ENCODE peak calls at places on chromosomes 6 and 20, in seven cellular contexts. One of them, this sample, is unnamed.

GRCh38 chr6:138527376-138528092 is 28.2 kb upstream of the NHSL1 start:
- DNase-seq in lower leg skin: no peak
- DNase-seq in transverse colon: no peak
- DNase-seq in activated T-cell treated with anti-CD3 and anti-CD28 coated beads, Interleukin-2, amount 50 U/mL, for 24 hours: no peak
- DNase-seq in aorta: no peak
- DNase-seq in SHP77: no peak
- DNase-seq in ELF-1: peak
- DNase-seq in this sample: no peak

GRCh38 chr6:74409447-74409846 is 713.4 kb downstream of the CD109 start:
- DNase-seq in aorta: no peak
- DNase-seq in activated T-cell treated with anti-CD3 and anti-CD28 coated beads, Interleukin-2, amount 50 U/mL, for 24 hours: no peak
- DNase-seq in transverse colon: no peak
- DNase-seq in ELF-1: no peak
- DNase-seq in SHP77: peak
- DNase-seq in lower leg skin: no peak
- DNase-seq in this sample: peak

GRCh38 chr6:121666809-121667208 is 231.4 kb downstream of the GJA1 start:
- DNase-seq in SHP77: no peak
- DNase-seq in lower leg skin: no peak
- DNase-seq in ELF-1: no peak
- DNase-seq in aorta: no peak
- DNase-seq in activated T-cell treated with anti-CD3 and anti-CD28 coated beads, Interleukin-2, amount 50 U/mL, for 24 hours: no peak
- DNase-seq in transverse colon: no peak
- DNase-seq in this sample: peak

GRCh38 chr6:165906-166305 is 126.4 kb upstream of the DUSP22 start:
- DNase-seq in ELF-1: no peak
- DNase-seq in aorta: no peak
- DNase-seq in activated T-cell treated with anti-CD3 and anti-CD28 coated beads, Interleukin-2, amount 50 U/mL, for 24 hours: no peak
- DNase-seq in SHP77: no peak
- DNase-seq in transverse colon: no peak
- DNase-seq in lower leg skin: no peak
- DNase-seq in this sample: no peak

GRCh38 chr6:105560611-105561066 is 157.8 kb upstream of the PREP start:
- DNase-seq in lower leg skin: no peak
- DNase-seq in ELF-1: no peak
- DNase-seq in transverse colon: no peak
- DNase-seq in aorta: no peak
- DNase-seq in SHP77: no peak
- DNase-seq in activated T-cell treated with anti-CD3 and anti-CD28 coated beads, Interleukin-2, amount 50 U/mL, for 24 hours: no peak
- DNase-seq in this sample: no peak

GRCh38 chr20:20322912-20323311 is 45.0 kb upstream of the INSM1 start:
- DNase-seq in ELF-1: no peak
- DNase-seq in SHP77: no peak
- DNase-seq in aorta: no peak
- DNase-seq in lower leg skin: no peak
- DNase-seq in activated T-cell treated with anti-CD3 and anti-CD28 coated beads, Interleukin-2, amount 50 U/mL, for 24 hours: no peak
- DNase-seq in transverse colon: no peak
- DNase-seq in this sample: no peak

GRCh38 chr6:169326067-169326799 is 72.6 kb upstream of the THBS2 start:
- DNase-seq in ELF-1: peak
- DNase-seq in SHP77: no peak
- DNase-seq in aorta: no peak
- DNase-seq in transverse colon: no peak
- DNase-seq in activated T-cell treated with anti-CD3 and anti-CD28 coated beads, Interleukin-2, amount 50 U/mL, for 24 hours: no peak
- DNase-seq in lower leg skin: peak
- DNase-seq in this sample: peak

GRCh38 chr20:17661121-17661744 is 20.8 kb downstream of the RRBP1 start:
- DNase-seq in lower leg skin: no peak
- DNase-seq in SHP77: no peak
- DNase-seq in transverse colon: peak
- DNase-seq in ELF-1: no peak
- DNase-seq in activated T-cell treated with anti-CD3 and anti-CD28 coated beads, Interleukin-2, amount 50 U/mL, for 24 hours: no peak
- DNase-seq in aorta: no peak
- DNase-seq in this sample: peak

GRCh38 chr6:158648682-158649131 is 1.1 kb upstream of the SYTL3 start:
- DNase-seq in lower leg skin: peak
- DNase-seq in transverse colon: no peak
- DNase-seq in aorta: no peak
- DNase-seq in SHP77: no peak
- DNase-seq in activated T-cell treated with anti-CD3 and anti-CD28 coated beads, Interleukin-2, amount 50 U/mL, for 24 hours: peak
- DNase-seq in ELF-1: no peak
- DNase-seq in this sample: no peak

GRCh38 chr6:121157913-121158312 is 176.4 kb downstream of the TBC1D32 start:
- DNase-seq in SHP77: no peak
- DNase-seq in activated T-cell treated with anti-CD3 and anti-CD28 coated beads, Interleukin-2, amount 50 U/mL, for 24 hours: no peak
- DNase-seq in lower leg skin: no peak
- DNase-seq in transverse colon: no peak
- DNase-seq in aorta: no peak
- DNase-seq in ELF-1: no peak
- DNase-seq in this sample: no peak

GRCh38 chr6:20370801-20371200 is 30.9 kb upstream of the E2F3 start:
- DNase-seq in activated T-cell treated with anti-CD3 and anti-CD28 coated beads, Interleukin-2, amount 50 U/mL, for 24 hours: no peak
- DNase-seq in lower leg skin: no peak
- DNase-seq in ELF-1: no peak
- DNase-seq in SHP77: no peak
- DNase-seq in aorta: no peak
- DNase-seq in transverse colon: no peak
- DNase-seq in this sample: no peak

GRCh38 chr6:3750324-3751018 is 1.0 kb downstream of the PXDC1 start:
- DNase-seq in aorta: peak
- DNase-seq in activated T-cell treated with anti-CD3 and anti-CD28 coated beads, Interleukin-2, amount 50 U/mL, for 24 hours: peak
- DNase-seq in SHP77: no peak
- DNase-seq in lower leg skin: peak
- DNase-seq in ELF-1: peak
- DNase-seq in transverse colon: peak
- DNase-seq in this sample: peak

GRCh38 chr6:119148825-119149525 is 70.5 kb upstream of the FAM184A start:
- DNase-seq in SHP77: no peak
- DNase-seq in aorta: no peak
- DNase-seq in transverse colon: no peak
- DNase-seq in lower leg skin: no peak
- DNase-seq in activated T-cell treated with anti-CD3 and anti-CD28 coated beads, Interleukin-2, amount 50 U/mL, for 24 hours: no peak
- DNase-seq in ELF-1: no peak
- DNase-seq in this sample: no peak

GRCh38 chr6:55794136-55794812 is 81.1 kb downstream of the BMP5 start:
- DNase-seq in lower leg skin: no peak
- DNase-seq in transverse colon: no peak
- DNase-seq in activated T-cell treated with anti-CD3 and anti-CD28 coated beads, Interleukin-2, amount 50 U/mL, for 24 hours: no peak
- DNase-seq in aorta: no peak
- DNase-seq in ELF-1: no peak
- DNase-seq in SHP77: no peak
- DNase-seq in this sample: no peak

GRCh38 chr6:151716446-151717047 is 90.9 kb upstream of the ESR1 start:
- DNase-seq in activated T-cell treated with anti-CD3 and anti-CD28 coated beads, Interleukin-2, amount 50 U/mL, for 24 hours: no peak
- DNase-seq in ELF-1: peak
- DNase-seq in SHP77: peak
- DNase-seq in lower leg skin: no peak
- DNase-seq in transverse colon: no peak
- DNase-seq in aorta: no peak
- DNase-seq in this sample: no peak

GRCh38 chr6:5082487-5083306 is 2.4 kb upstream of the PPP1R3G start:
- DNase-seq in ELF-1: peak
- DNase-seq in activated T-cell treated with anti-CD3 and anti-CD28 coated beads, Interleukin-2, amount 50 U/mL, for 24 hours: no peak
- DNase-seq in lower leg skin: peak
- DNase-seq in transverse colon: no peak
- DNase-seq in aorta: no peak
- DNase-seq in SHP77: no peak
- DNase-seq in this sample: no peak

GRCh38 chr6:103184776-103185175 is 1674.9 kb downstream of the HACE1 start:
- DNase-seq in SHP77: no peak
- DNase-seq in aorta: no peak
- DNase-seq in activated T-cell treated with anti-CD3 and anti-CD28 coated beads, Interleukin-2, amount 50 U/mL, for 24 hours: no peak
- DNase-seq in ELF-1: no peak
- DNase-seq in lower leg skin: no peak
- DNase-seq in transverse colon: no peak
- DNase-seq in this sample: no peak

GRCh38 chr20:49361872-49362663 is 84.2 kb upstream of the ZNFX1 start:
- DNase-seq in aorta: no peak
- DNase-seq in transverse colon: no peak
- DNase-seq in ELF-1: no peak
- DNase-seq in SHP77: no peak
- DNase-seq in lower leg skin: no peak
- DNase-seq in activated T-cell treated with anti-CD3 and anti-CD28 coated beads, Interleukin-2, amount 50 U/mL, for 24 hours: no peak
- DNase-seq in this sample: no peak

GRCh38 chr6:1472643-1473042 is 83.3 kb downstream of the FOXF2 start:
- DNase-seq in activated T-cell treated with anti-CD3 and anti-CD28 coated beads, Interleukin-2, amount 50 U/mL, for 24 hours: no peak
- DNase-seq in ELF-1: no peak
- DNase-seq in aorta: no peak
- DNase-seq in transverse colon: no peak
- DNase-seq in SHP77: no peak
- DNase-seq in lower leg skin: no peak
- DNase-seq in this sample: no peak

GRCh38 chr6:143505111-143505510 is 6.4 kb downstream of the FUCA2 start:
- DNase-seq in activated T-cell treated with anti-CD3 and anti-CD28 coated beads, Interleukin-2, amount 50 U/mL, for 24 hours: no peak
- DNase-seq in SHP77: no peak
- DNase-seq in transverse colon: no peak
- DNase-seq in aorta: no peak
- DNase-seq in ELF-1: no peak
- DNase-seq in lower leg skin: no peak
- DNase-seq in this sample: no peak